ENCODE peak calls at places on chromosomes 5 and 9, in seven cellular contexts. C is HCT116, G is HepG2, H is H1, K is GM12878, O is K562, W is SK-N-SH. L is an unnamed sample.

GRCh38 chr9:93097496-93098205 is 1.6 kb downstream of the CARD19 start:
- DNase-seq in C (no peak), G (no peak), O (no peak), K (no peak), H (no peak), W (no peak), L (no peak)

GRCh38 chr9:91428431-91428830 is 4.8 kb upstream of the NFIL3 start:
- DNase-seq in K (no peak), W (no peak), C (no peak), H (no peak), G (no peak), O (no peak), L (no peak)

GRCh38 chr9:15299374-15299939 is 7.6 kb downstream of the TTC39B start:
- DNase-seq in W (no peak), K (peak), H (peak), O (no peak), G (no peak), C (no peak), L (no peak)

GRCh38 chr9:72995131-72996024 is 42.5 kb upstream of the ALDH1A1 start:
- DNase-seq in H (no peak), O (no peak), G (no peak), K (no peak), C (no peak), W (no peak), L (no peak)

GRCh38 chr5:134101686-134102439 is 12.6 kb upstream of the TCF7 start:
- DNase-seq in K (peak), H (peak), O (peak), W (peak), G (peak), C (peak), L (peak)

GRCh38 chr5:38719916-38720315 is 125.9 kb upstream of the OSMR start:
- DNase-seq in K (no peak), C (no peak), W (no peak), G (no peak), O (no peak), H (no peak), L (no peak)

GRCh38 chr9:90300901-90301688 is 341.5 kb downstream of the DIRAS2 start:
- DNase-seq in O (no peak), G (no peak), K (no peak), C (peak), W (peak), H (no peak), L (peak)

GRCh38 chr9:20658677-20659473 is 25.2 kb upstream of the FOCAD start:
- DNase-seq in H (no peak), O (no peak), W (no peak), K (no peak), G (no peak), C (no peak), L (peak)

GRCh38 chr5:97167435-97167834 is 15.6 kb downstream of the RIOK2 start:
- DNase-seq in W (no peak), H (no peak), O (no peak), K (peak), C (no peak), G (no peak), L (no peak)

GRCh38 chr9:107980984-107981383 is 491.4 kb upstream of the KLF4 start:
- DNase-seq in O (no peak), G (no peak), W (no peak), K (no peak), H (no peak), C (no peak), L (no peak)

GRCh38 chr9:91179237-91180138 is 182.2 kb downstream of the AUH start:
- DNase-seq in C (no peak), K (no peak), G (no peak), W (no peak), H (peak), O (no peak), L (no peak)

GRCh38 chr5:69341520-69342161 is 9.0 kb upstream of the CCDC125 start:
- DNase-seq in C (no peak), G (no peak), W (no peak), K (no peak), H (no peak), O (no peak), L (no peak)

GRCh38 chr9:88658311-88658822 is 123.4 kb downstream of the NXNL2 start:
- DNase-seq in K (no peak), G (no peak), H (no peak), O (no peak), W (no peak), C (no peak), L (no peak)

GRCh38 chr5:72387985-72388384 is 67.8 kb downstream of the PTCD2 start:
- DNase-seq in H (no peak), O (no peak), W (no peak), G (no peak), C (no peak), K (no peak), L (no peak)

GRCh38 chr5:72452515-72453259 is 54.5 kb downstream of the ZNF366 start:
- DNase-seq in G (no peak), H (no peak), W (no peak), C (peak), O (no peak), K (no peak), L (peak)

GRCh38 chr5:14250094-14250777 is 107.1 kb downstream of the TRIO start:
- DNase-seq in H (no peak), C (no peak), K (no peak), G (peak), W (peak), O (peak), L (peak)

GRCh38 chr5:146606838-146607237 is 90.8 kb upstream of the GPR151 start:
- DNase-seq in O (no peak), G (no peak), W (no peak), K (no peak), C (no peak), H (no peak), L (no peak)
- TF ChIP-seq JUND in O (no peak), G (no peak), W (no peak), K (no peak), C (no peak), H (no peak), L (no peak)

GRCh38 chr5:100004969-100005368 is 530.2 kb upstream of the FAM174A start:
- DNase-seq in H (no peak), C (no peak), W (no peak), O (no peak), G (no peak), K (no peak), L (peak)
- TF ChIP-seq JUND in H (no peak), C (no peak), W (no peak), O (no peak), G (no peak), K (no peak), L (no peak)

DNA sequence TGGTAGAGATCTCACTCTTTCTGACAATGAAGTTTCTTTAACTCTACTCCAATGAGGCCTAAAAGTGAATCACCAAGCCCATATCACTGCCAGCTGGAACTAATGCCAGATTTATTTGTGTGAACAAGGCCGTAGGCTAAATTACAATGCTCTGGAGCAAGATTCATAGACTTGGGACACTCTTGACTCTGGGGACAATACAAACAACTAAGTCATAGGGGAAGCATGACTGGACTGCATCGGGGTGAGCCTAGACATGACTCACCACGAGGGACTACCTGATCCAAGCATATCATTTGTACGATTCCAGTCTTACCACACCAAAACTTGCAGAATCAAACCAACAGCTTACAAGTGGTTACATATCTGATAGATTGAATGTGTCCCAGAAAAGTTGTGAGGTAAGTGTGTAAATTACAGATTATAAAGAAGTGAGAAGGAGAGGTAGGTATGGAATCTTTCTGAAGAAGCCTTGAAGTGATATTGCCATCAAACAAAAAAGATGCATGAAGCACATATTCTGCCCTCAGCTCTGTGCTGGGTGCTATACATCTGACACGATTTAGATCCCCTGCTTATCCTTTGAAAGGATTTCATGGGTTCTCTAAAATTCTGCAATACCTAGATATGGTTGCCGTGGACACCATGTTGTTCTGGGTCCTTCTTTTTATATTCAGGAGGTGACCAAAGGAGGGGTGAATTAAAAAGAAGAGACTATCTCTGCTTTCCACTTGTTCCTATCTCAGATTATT is 199.3 kb upstream of the PDE4D start:
- DNase-seq in W (no peak), O (no peak), G (peak), C (no peak), H (no peak), K (no peak), L (no peak)
- TF ChIP-seq JUND in W (peak), O (no peak), G (no peak), C (no peak), H (no peak), K (no peak), L (no peak)

GRCh38 chr5:180830253-180831138 is 27.9 kb upstream of the MGAT1 start:
- DNase-seq in W (peak), G (no peak), H (peak), C (no peak), O (no peak), K (no peak), L (peak)

GRCh38 chr5:180829711-180830110 is 27.1 kb upstream of the MGAT1 start:
- DNase-seq in H (no peak), K (no peak), C (no peak), O (no peak), W (no peak), G (no peak), L (no peak)

GRCh38 chr5:180831139-180832080 is 28.8 kb upstream of the MGAT1 start:
- DNase-seq in C (peak), G (no peak), W (peak), K (no peak), O (peak), H (peak), L (peak)

GRCh38 chr5:180832638-180833068 is 28.4 kb downstream of the ZFP62 start:
- DNase-seq in H (no peak), O (no peak), C (no peak), W (no peak), G (no peak), K (no peak), L (no peak)
- TF ChIP-seq JUND in H (no peak), O (no peak), C (no peak), W (no peak), G (no peak), K (no peak), L (no peak)

L was measured in T47D.